ENCODE peak calls at places on chromosomes 12 and 14, in nine cellular contexts. One of them, this sample, is unnamed.
A peak's percentile ranks its signal among the peaks of the same experiment; 100 is the strongest.

GRCh38 chr12:118501489-118501888 is 125.1 kb downstream of the SUDS3 start:
- DNase-seq in AG09309: no peak
- DNase-seq in lung: no peak
- DNase-seq in cardiac fibroblast: no peak
- DNase-seq in epithelial cell of esophagus: no peak
- DNase-seq in AG04450: no peak
- DNase-seq in thyroid gland: no peak
- DNase-seq in bronchial epithelial cell: no peak
- DNase-seq in HL-60: no peak
- DNase-seq in this sample: no peak

GRCh38 chr12:80273144-80273543 is 170.9 kb upstream of the PTPRQ start:
- DNase-seq in epithelial cell of esophagus: no peak
- DNase-seq in AG09309: no peak
- DNase-seq in AG04450: no peak
- DNase-seq in bronchial epithelial cell: no peak
- DNase-seq in HL-60: no peak
- DNase-seq in lung: no peak
- DNase-seq in thyroid gland: no peak
- DNase-seq in cardiac fibroblast: no peak
- DNase-seq in this sample: no peak

GRCh38 chr12:101829639-101830390 is 944 bp downstream of the GNPTAB start:
- DNase-seq in thyroid gland: no peak
- DNase-seq in cardiac fibroblast: peak; percentile 22
- DNase-seq in HL-60: no peak
- DNase-seq in AG04450: no peak
- DNase-seq in lung: no peak
- DNase-seq in AG09309: no peak
- DNase-seq in bronchial epithelial cell: peak; percentile 29
- DNase-seq in epithelial cell of esophagus: peak; percentile 21
- DNase-seq in this sample: no peak

GRCh38 chr14:37054869-37055268 is 117.5 kb downstream of the SLC25A21 start:
- DNase-seq in bronchial epithelial cell: no peak
- DNase-seq in epithelial cell of esophagus: no peak
- DNase-seq in thyroid gland: no peak
- DNase-seq in lung: no peak
- DNase-seq in AG04450: no peak
- DNase-seq in cardiac fibroblast: no peak
- DNase-seq in HL-60: no peak
- DNase-seq in AG09309: no peak
- DNase-seq in this sample: no peak

GRCh38 chr12:51195841-51196240 is 22.0 kb downstream of the POU6F1 start:
- DNase-seq in AG04450: no peak
- DNase-seq in HL-60: no peak
- DNase-seq in bronchial epithelial cell: no peak
- DNase-seq in cardiac fibroblast: no peak
- DNase-seq in AG09309: no peak
- DNase-seq in epithelial cell of esophagus: no peak
- DNase-seq in lung: no peak
- DNase-seq in thyroid gland: no peak
- DNase-seq in this sample: no peak

GRCh38 chr12:67747869-67748760 is 99.6 kb downstream of the DYRK2 start:
- DNase-seq in cardiac fibroblast: peak; percentile 56
- DNase-seq in HL-60: no peak
- DNase-seq in epithelial cell of esophagus: peak; percentile 27
- DNase-seq in AG09309: no peak
- DNase-seq in thyroid gland: no peak
- DNase-seq in AG04450: no peak
- DNase-seq in bronchial epithelial cell: peak; percentile 38
- DNase-seq in lung: no peak
- DNase-seq in this sample: no peak

GRCh38 chr14:78319411-78319810 is 149.2 kb downstream of the NRXN3 start:
- DNase-seq in AG04450: no peak
- DNase-seq in cardiac fibroblast: no peak
- DNase-seq in bronchial epithelial cell: no peak
- DNase-seq in AG09309: no peak
- DNase-seq in lung: no peak
- DNase-seq in thyroid gland: no peak
- DNase-seq in epithelial cell of esophagus: no peak
- DNase-seq in HL-60: no peak
- DNase-seq in this sample: no peak

GRCh38 chr12:56928262-56928661 is 5.9 kb downstream of the SDR9C7 start:
- DNase-seq in thyroid gland: no peak
- DNase-seq in epithelial cell of esophagus: no peak
- DNase-seq in lung: no peak
- DNase-seq in AG09309: no peak
- DNase-seq in HL-60: peak; percentile 23
- DNase-seq in cardiac fibroblast: no peak
- DNase-seq in AG04450: no peak
- DNase-seq in bronchial epithelial cell: no peak
- DNase-seq in this sample: no peak

GRCh38 chr12:118103231-118103600 is 595 bp downstream of the VSIG10 start:
- DNase-seq in HL-60: no peak
- DNase-seq in epithelial cell of esophagus: no peak
- DNase-seq in thyroid gland: peak; percentile 46
- DNase-seq in cardiac fibroblast: peak; percentile 11
- DNase-seq in lung: no peak
- DNase-seq in AG09309: no peak
- DNase-seq in AG04450: no peak
- DNase-seq in bronchial epithelial cell: no peak
- DNase-seq in this sample: no peak

GRCh38 chr12:53096089-53096741 is 1.3 kb upstream of the IGFBP6 start:
- DNase-seq in AG09309: peak; percentile 74
- DNase-seq in thyroid gland: peak; percentile 30
- DNase-seq in HL-60: no peak
- DNase-seq in lung: peak; percentile 57
- DNase-seq in AG04450: peak; percentile 46
- DNase-seq in bronchial epithelial cell: peak; percentile 56
- DNase-seq in epithelial cell of esophagus: peak; percentile 37
- DNase-seq in cardiac fibroblast: peak; percentile 93
- DNase-seq in this sample: no peak

GRCh38 chr12:93884794-93885460 is 207.8 kb downstream of the CRADD start:
- DNase-seq in lung: no peak
- DNase-seq in HL-60: no peak
- DNase-seq in AG09309: no peak
- DNase-seq in epithelial cell of esophagus: no peak
- DNase-seq in cardiac fibroblast: no peak
- DNase-seq in bronchial epithelial cell: no peak
- DNase-seq in AG04450: peak; percentile 16
- DNase-seq in thyroid gland: no peak
- DNase-seq in this sample: no peak

GRCh38 chr12:100141666-100141997 is 1.0 kb downstream of the BLTP3B start:
- DNase-seq in HL-60: peak; percentile 54
- DNase-seq in cardiac fibroblast: peak; percentile 93
- DNase-seq in lung: no peak
- DNase-seq in AG09309: peak; percentile 72
- DNase-seq in bronchial epithelial cell: peak; percentile 93
- DNase-seq in AG04450: peak; percentile 61
- DNase-seq in epithelial cell of esophagus: peak; percentile 91
- DNase-seq in thyroid gland: no peak
- DNase-seq in this sample: no peak

DNA sequence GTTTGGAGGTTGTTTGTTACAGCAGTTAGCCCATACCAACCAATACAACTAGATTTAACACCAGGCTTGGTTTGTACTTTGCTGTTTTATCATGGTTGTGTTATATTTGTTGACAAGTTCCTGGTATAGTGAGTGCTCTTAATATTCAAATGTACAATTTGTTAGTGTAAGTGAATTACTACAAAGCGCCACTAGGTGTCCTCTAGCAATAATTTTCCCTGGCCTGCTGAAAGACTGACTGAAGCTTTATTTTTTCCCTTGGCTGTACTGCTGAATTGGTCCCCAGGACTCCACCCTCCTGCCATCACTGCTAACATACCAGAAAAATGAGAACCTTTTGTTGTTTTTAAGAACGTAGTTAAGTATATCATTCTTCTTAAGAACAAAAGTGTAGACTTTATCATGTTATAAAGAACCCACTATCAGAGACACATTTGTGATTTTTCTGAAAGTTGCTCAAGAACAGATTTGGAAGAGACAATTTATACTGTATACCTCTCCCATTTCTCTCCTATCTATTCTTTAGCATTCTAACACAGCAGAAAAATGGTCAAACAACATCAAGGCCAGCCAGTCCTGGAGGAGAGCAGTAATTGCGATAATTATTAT is 75.3 kb upstream of the FAR2 start:
- DNase-seq in HL-60: peak; percentile 47
- DNase-seq in cardiac fibroblast: peak; percentile 76
- DNase-seq in epithelial cell of esophagus: peak; percentile 64
- DNase-seq in bronchial epithelial cell: peak; percentile 50
- DNase-seq in AG04450: peak; percentile 15
- DNase-seq in lung: no peak
- DNase-seq in thyroid gland: no peak
- DNase-seq in AG09309: peak; percentile 34
- DNase-seq in this sample: no peak
- TF ChIP-seq CTCF in HL-60: peak; percentile 48
- TF ChIP-seq CTCF in cardiac fibroblast: peak; percentile 63
- TF ChIP-seq CTCF in epithelial cell of esophagus: peak; percentile 70
- TF ChIP-seq CTCF in bronchial epithelial cell: peak; percentile 64
- TF ChIP-seq CTCF in AG04450: peak; percentile 73
- TF ChIP-seq CTCF in lung: peak; percentile 46
- TF ChIP-seq CTCF in thyroid gland: peak; percentile 23
- TF ChIP-seq CTCF in AG09309: peak; percentile 64
- TF ChIP-seq CTCF in this sample: peak; percentile 63

GRCh38 chr12:12682284-12682683 is 13.7 kb downstream of the GPR19 start:
- DNase-seq in cardiac fibroblast: no peak
- DNase-seq in AG09309: no peak
- DNase-seq in AG04450: no peak
- DNase-seq in lung: no peak
- DNase-seq in bronchial epithelial cell: no peak
- DNase-seq in thyroid gland: no peak
- DNase-seq in epithelial cell of esophagus: no peak
- DNase-seq in HL-60: no peak
- DNase-seq in this sample: no peak
- H3K4me3 ChIP-seq in cardiac fibroblast: no peak overlapping the region
- H3K4me3 ChIP-seq in AG09309: no peak overlapping the region
- H3K4me3 ChIP-seq in AG04450: no peak overlapping the region
- H3K4me3 ChIP-seq in lung: no peak overlapping the region
- H3K4me3 ChIP-seq in bronchial epithelial cell: no peak overlapping the region
- H3K4me3 ChIP-seq in thyroid gland: no peak overlapping the region
- H3K4me3 ChIP-seq in epithelial cell of esophagus: no peak overlapping the region
- H3K4me3 ChIP-seq in HL-60: no peak overlapping the region
- H3K4me3 ChIP-seq in this sample: no peak overlapping the region

GRCh38 chr12:124656947-124657434 is 89.6 kb upstream of the NCOR2 start:
- DNase-seq in lung: no peak
- DNase-seq in AG09309: no peak
- DNase-seq in thyroid gland: no peak
- DNase-seq in AG04450: no peak
- DNase-seq in cardiac fibroblast: no peak
- DNase-seq in bronchial epithelial cell: no peak
- DNase-seq in HL-60: no peak
- DNase-seq in epithelial cell of esophagus: no peak
- DNase-seq in this sample: no peak

GRCh38 chr12:124655317-124656213 is 88.2 kb upstream of the NCOR2 start:
- DNase-seq in lung: peak; percentile 61
- DNase-seq in epithelial cell of esophagus: no peak
- DNase-seq in thyroid gland: peak; percentile 45
- DNase-seq in AG09309: no peak
- DNase-seq in cardiac fibroblast: peak; percentile 95
- DNase-seq in AG04450: peak; percentile 74
- DNase-seq in bronchial epithelial cell: peak; percentile 20
- DNase-seq in HL-60: peak; percentile 24
- DNase-seq in this sample: no peak

GRCh38 chr12:124658302-124658701 is 90.9 kb upstream of the NCOR2 start:
- DNase-seq in HL-60: no peak
- DNase-seq in epithelial cell of esophagus: no peak
- DNase-seq in AG04450: no peak
- DNase-seq in lung: no peak
- DNase-seq in bronchial epithelial cell: no peak
- DNase-seq in thyroid gland: no peak
- DNase-seq in cardiac fibroblast: no peak
- DNase-seq in AG09309: no peak
- DNase-seq in this sample: no peak

GRCh38 chr12:124654666-124655316 is 87.4 kb upstream of the NCOR2 start:
- DNase-seq in HL-60: no peak
- DNase-seq in thyroid gland: peak; percentile 91
- DNase-seq in AG09309: no peak
- DNase-seq in epithelial cell of esophagus: no peak
- DNase-seq in lung: peak; percentile 64
- DNase-seq in AG04450: no peak
- DNase-seq in bronchial epithelial cell: peak; percentile 25
- DNase-seq in cardiac fibroblast: no peak
- DNase-seq in this sample: no peak

DNA sequence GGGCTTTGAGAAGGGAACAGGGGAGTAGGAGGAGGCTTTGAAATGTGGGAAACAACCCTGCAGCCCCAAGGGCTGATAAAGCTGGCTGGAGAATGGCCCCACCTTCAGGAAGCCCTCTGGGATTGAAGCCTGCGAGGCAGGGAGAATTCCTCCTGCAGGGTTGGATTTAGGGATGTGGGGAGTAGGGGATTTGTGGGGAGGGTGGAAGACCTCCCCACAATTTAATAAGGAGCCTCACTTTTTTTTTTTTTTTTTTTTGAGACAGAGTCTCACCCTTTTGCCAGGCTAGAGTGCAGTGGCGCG is 88.8 kb upstream of the NCOR2 start:
- DNase-seq in AG09309: no peak
- DNase-seq in lung: no peak
- DNase-seq in AG04450: no peak
- DNase-seq in HL-60: no peak
- DNase-seq in cardiac fibroblast: no peak
- DNase-seq in thyroid gland: no peak
- DNase-seq in bronchial epithelial cell: no peak
- DNase-seq in epithelial cell of esophagus: no peak
- DNase-seq in this sample: no peak
- TF ChIP-seq CTCF in AG09309: peak; percentile 37
- TF ChIP-seq CTCF in lung: no peak
- TF ChIP-seq CTCF in AG04450: peak; percentile 16
- TF ChIP-seq CTCF in HL-60: no peak
- TF ChIP-seq CTCF in cardiac fibroblast: peak; percentile 16
- TF ChIP-seq CTCF in thyroid gland: no peak
- TF ChIP-seq CTCF in bronchial epithelial cell: no peak
- TF ChIP-seq CTCF in epithelial cell of esophagus: no peak
- TF ChIP-seq CTCF in this sample: no peak

GRCh38 chr14:102264355-102264754 is 40.6 kb downstream of the MOK start:
- DNase-seq in HL-60: no peak
- DNase-seq in AG09309: no peak
- DNase-seq in AG04450: no peak
- DNase-seq in thyroid gland: no peak
- DNase-seq in cardiac fibroblast: peak; percentile 57
- DNase-seq in bronchial epithelial cell: no peak
- DNase-seq in lung: no peak
- DNase-seq in epithelial cell of esophagus: no peak
- DNase-seq in this sample: no peak

GRCh38 chr14:102262894-102263462 is 42.0 kb downstream of the MOK start:
- DNase-seq in bronchial epithelial cell: peak; percentile 79
- DNase-seq in HL-60: no peak
- DNase-seq in AG04450: no peak
- DNase-seq in thyroid gland: no peak
- DNase-seq in epithelial cell of esophagus: peak; percentile 80
- DNase-seq in lung: no peak
- DNase-seq in cardiac fibroblast: peak; percentile 53
- DNase-seq in AG09309: no peak
- DNase-seq in this sample: no peak

DNA sequence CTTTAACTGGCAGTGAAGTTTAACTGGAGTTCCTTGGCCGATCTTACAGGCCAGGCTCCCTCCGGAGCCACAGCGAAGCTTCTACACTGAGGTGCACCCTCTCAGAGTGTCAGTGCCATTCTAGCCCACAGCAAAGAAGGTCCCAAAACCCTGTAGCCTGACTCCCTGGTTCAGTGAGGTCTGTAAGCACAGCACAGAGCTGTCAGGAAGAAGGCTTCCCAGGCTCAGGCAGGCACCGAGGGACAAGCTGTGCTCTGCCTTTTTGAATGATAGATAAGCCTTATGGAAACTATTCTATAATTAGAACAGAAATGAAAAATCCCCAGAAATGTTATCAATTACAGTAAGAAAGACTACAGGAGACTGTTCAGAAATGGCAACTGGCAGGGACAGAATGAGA is 40.2 kb downstream of the MOK start:
- DNase-seq in AG04450: no peak
- DNase-seq in AG09309: no peak
- DNase-seq in epithelial cell of esophagus: no peak
- DNase-seq in HL-60: no peak
- DNase-seq in thyroid gland: no peak
- DNase-seq in cardiac fibroblast: no peak
- DNase-seq in bronchial epithelial cell: no peak
- DNase-seq in lung: no peak
- DNase-seq in this sample: no peak
- H3K4me3 ChIP-seq in AG04450: no peak overlapping the region
- H3K4me3 ChIP-seq in AG09309: no peak overlapping the region
- H3K4me3 ChIP-seq in epithelial cell of esophagus: no peak overlapping the region
- H3K4me3 ChIP-seq in HL-60: no peak overlapping the region
- H3K4me3 ChIP-seq in thyroid gland: no peak overlapping the region
- H3K4me3 ChIP-seq in cardiac fibroblast: no peak overlapping the region
- H3K4me3 ChIP-seq in bronchial epithelial cell: no peak overlapping the region
- H3K4me3 ChIP-seq in lung: no peak overlapping the region
- H3K4me3 ChIP-seq in this sample: no peak overlapping the region

This sample was measured in GM12864.